ENCODE peak calls at places on chromosomes 7 and 10, in nine cellular contexts. U is AG04450; H is putamen; P is T follicular helper cell; D is stimulated activated CD8-positive, alpha-beta memory T cell treated with anti-CD3 and anti-CD28 coated beads, Interleukin-7, amount 100 ng/mL, for 4 hours; C is GM04503; Z is hippocampal formation; G is activated CD8-positive, alpha-beta memory T cell treated with anti-CD3 and anti-CD28 coated beads for 1 hour; A is spleen. X is an unnamed sample.

GRCh38 chr10:67668448-67668847 is 27.5 kb downstream of the CTNNA3 start:
- DNase-seq in U (no peak), H (no peak), P (no peak), D (no peak), C (peak; percentile 2), Z (no peak), G (no peak), A (no peak), X (no peak)

GRCh38 chr7:74424291-74424880 is 29.3 kb upstream of the GTF2IRD1 start:
- DNase-seq in U (no peak), H (no peak), P (no peak), D (no peak), C (no peak), Z (no peak), G (no peak), A (no peak), X (no peak)

GRCh38 chr10:88617772-88618300 is 31.3 kb downstream of the LIPJ start:
- DNase-seq in U (no peak), H (no peak), P (no peak), D (no peak), C (no peak), Z (no peak), G (no peak), A (no peak), X (no peak)

GRCh38 chr10:75703191-75703861 is 271.9 kb downstream of the LRMDA start:
- DNase-seq in U (no peak), H (no peak), P (no peak), D (no peak), C (no peak), Z (no peak), G (no peak), A (no peak), X (no peak)

GRCh38 chr7:149071641-149072437 is 18.7 kb downstream of the ZNF786 start:
- DNase-seq in U (no peak), H (no peak), P (peak; percentile 17), D (no peak), C (no peak), Z (no peak), G (no peak), A (peak; percentile 86), X (peak; percentile 76)

GRCh38 chr7:43303740-43304241 is 191.3 kb downstream of the HECW1 start:
- DNase-seq in U (no peak), H (peak; percentile 77), P (no peak), D (peak; percentile 41), C (no peak), Z (no peak), G (no peak), A (no peak), X (no peak)

GRCh38 chr7:19900118-19900517 is 126.7 kb upstream of the TMEM196 start:
- DNase-seq in U (no peak), H (no peak), P (no peak), D (no peak), C (no peak), Z (no peak), G (no peak), A (no peak), X (no peak)

GRCh38 chr10:123573236-123574147 is 92.7 kb upstream of the GPR26 start:
- DNase-seq in U (no peak), H (no peak), P (peak; percentile 10), D (no peak), C (no peak), Z (no peak), G (no peak), A (no peak), X (no peak)

GRCh38 chr10:132607961-132608495 is 70.4 kb downstream of the INPP5A start:
- DNase-seq in U (no peak), H (no peak), P (no peak), D (no peak), C (no peak), Z (no peak), G (no peak), A (peak; percentile 63), X (no peak)

GRCh38 chr10:34760606-34761005 is 54.5 kb downstream of the PARD3 start:
- DNase-seq in U (no peak), H (no peak), P (no peak), D (no peak), C (no peak), Z (no peak), G (no peak), A (no peak), X (no peak)

GRCh38 chr10:125034671-125035070 is 92.7 kb downstream of the ZRANB1 start:
- DNase-seq in U (no peak), H (no peak), P (no peak), D (no peak), C (no peak), Z (no peak), G (no peak), A (no peak), X (no peak)